ENCODE peak calls at places on chromosomes 3 and 15, in seven cellular contexts. K is T-cell, J is Kasumi-1, R is Caki2, O is activated T-helper 1 cell treated with Interleukin-2 at 50 U/mL for 16 hours, F is foreskin fibroblast, M is activated gamma-delta T cell treated with Interleukin-2 at 50 U/mL for 16 hours. S is an unnamed sample.

GRCh38 chr3:177525987-177526712 is 328.9 kb upstream of the TBL1XR1 start:
- DNase-seq in K (no peak), J (no peak), R (peak; percentile 50), O (no peak), F (no peak), M (no peak), S (no peak)

GRCh38 chr15:76431936-76432335 is 95.4 kb downstream of the ISL2 start:
- DNase-seq in K (no peak), J (no peak), R (no peak), O (no peak), F (peak; percentile 7), M (no peak), S (no peak)

GRCh38 chr15:27238209-27238608 is 267.2 kb downstream of the GABRG3 start:
- DNase-seq in K (no peak), J (no peak), R (no peak), O (no peak), F (no peak), M (no peak), S (no peak)

GRCh38 chr3:97579365-97579764 is 185.2 kb upstream of the ARL6 start:
- DNase-seq in K (no peak), J (no peak), R (peak; percentile 54), O (no peak), F (no peak), M (no peak), S (no peak)

GRCh38 chr15:78438595-78439285 is 724 bp downstream of the IREB2 start:
- DNase-seq in K (no peak), J (peak; percentile 41), R (no peak), O (no peak), F (no peak), M (peak; percentile 41), S (peak; percentile 8)

GRCh38 chr15:44157679-44158078 is 37.4 kb downstream of the FRMD5 start:
- DNase-seq in K (no peak), J (no peak), R (peak; percentile 89), O (no peak), F (peak; percentile 85), M (no peak), S (no peak)

GRCh38 chr3:110738531-110738930 is 333.1 kb upstream of the NECTIN3 start:
- DNase-seq in K (no peak), J (no peak), R (no peak), O (no peak), F (peak; percentile 36), M (no peak), S (no peak)

GRCh38 chr15:70266412-70267089 is 168.8 kb upstream of the TLE3 start:
- DNase-seq in K (no peak), J (peak; percentile 70), R (peak; percentile 27), O (no peak), F (no peak), M (no peak), S (no peak)

GRCh38 chr3:160343132-160343531 is 55.9 kb downstream of the IFT80 start:
- DNase-seq in K (no peak), J (peak; percentile 68), R (no peak), O (no peak), F (no peak), M (no peak), S (no peak)

GRCh38 chr15:95770191-95770590 is 560.3 kb upstream of the NR2F2 start:
- DNase-seq in K (no peak), J (no peak), R (peak; percentile 52), O (no peak), F (peak; percentile 23), M (no peak), S (no peak)

GRCh38 chr3:17478673-17479072 is 263.8 kb downstream of the TBC1D5 start:
- DNase-seq in K (no peak), J (no peak), R (peak; percentile 8), O (no peak), F (peak; percentile 76), M (no peak), S (no peak)

GRCh38 chr3:32591960-32592462 is 21.4 kb upstream of the DYNC1LI1 start:
- DNase-seq in K (no peak), J (no peak), R (no peak), O (no peak), F (no peak), M (no peak), S (no peak)

GRCh38 chr3:90035643-90036042 is 928.2 kb downstream of the EPHA3 start:
- DNase-seq in K (no peak), J (no peak), R (no peak), O (no peak), F (peak; percentile 14), M (no peak), S (no peak)

GRCh38 chr3:138381413-138381901 is 33.1 kb downstream of the MRAS start:
- DNase-seq in K (no peak), J (no peak), R (no peak), O (no peak), F (no peak), M (no peak), S (no peak)

GRCh38 chr3:64687381-64687780 is 419 bp downstream of the ADAMTS9 start:
- DNase-seq in K (no peak), J (no peak), R (peak; percentile 31), O (no peak), F (no peak), M (no peak), S (no peak)

GRCh38 chr15:94263341-94264273 is 32.2 kb downstream of the MCTP2 start:
- DNase-seq in K (no peak), J (no peak), R (no peak), O (no peak), F (no peak), M (no peak), S (no peak)

GRCh38 chr3:43709022-43709421 is 18.3 kb downstream of the ABHD5 start:
- DNase-seq in K (no peak), J (peak; percentile 14), R (no peak), O (no peak), F (peak; percentile 72), M (no peak), S (no peak)

GRCh38 chr3:61584494-61584893 is 23.1 kb downstream of the PTPRG start:
- DNase-seq in K (no peak), J (no peak), R (no peak), O (no peak), F (no peak), M (no peak), S (no peak)

GRCh38 chr15:95840004-95840403 is 490.5 kb upstream of the NR2F2 start:
- DNase-seq in K (no peak), J (no peak), R (peak; percentile 53), O (no peak), F (peak; percentile 71), M (no peak), S (no peak)